ENCODE peak calls at places on chromosome 16, in six cellular contexts. U is AG10803, S is thoracic aorta, O is left ventricle myocardium inferior, P is A673, C is upper lobe of right lung. N is an unnamed sample.

GRCh38 chr16:83932955-83933673 is 19.9 kb upstream of the OSGIN1 start:
- DNase-seq in O (no peak), U (peak; percentile 11), P (no peak), C (no peak), S (no peak), N (no peak)

GRCh38 chr16:85215478-85216120 is 103.3 kb upstream of the CIBAR2 start:
- DNase-seq in C (no peak), O (no peak), S (no peak), P (no peak), U (no peak), N (no peak)

GRCh38 chr16:87074635-87075318 is 242.4 kb downstream of the C16orf95 start:
- DNase-seq in P (no peak), O (no peak), U (no peak), C (no peak), S (no peak), N (no peak)

GRCh38 chr16:86383488-86384262 is 126.7 kb upstream of the FOXF1 start:
- DNase-seq in U (peak; percentile 87), C (no peak), P (no peak), O (no peak), S (no peak), N (no peak)

GRCh38 chr16:48409839-48410610 is 24.8 kb upstream of the SIAH1 start:
- DNase-seq in P (no peak), C (no peak), S (no peak), O (no peak), U (peak; percentile 86), N (peak; percentile 42)

GRCh38 chr16:66004706-66005105 is 361.8 kb upstream of the CDH5 start:
- DNase-seq in U (peak; percentile 47), O (no peak), P (no peak), C (no peak), S (no peak), N (no peak)

GRCh38 chr16:84278333-84278732 is 16.3 kb upstream of the WFDC1 start:
- DNase-seq in C (no peak), P (no peak), U (no peak), S (no peak), O (no peak), N (no peak)

GRCh38 chr16:56325956-56326355 is 99.4 kb downstream of the AMFR start:
- DNase-seq in S (no peak), U (no peak), O (no peak), C (no peak), P (no peak), N (no peak)

GRCh38 chr16:19127674-19128131 is 13.9 kb downstream of the ITPRIPL2 start:
- DNase-seq in C (no peak), O (no peak), S (no peak), P (no peak), U (no peak), N (no peak)

GRCh38 chr16:73049051-73049910 is 1.4 kb upstream of the ZFHX3 start:
- DNase-seq in S (no peak), P (no peak), U (no peak), C (no peak), O (no peak), N (no peak)

GRCh38 chr16:77951788-77952187 is 70.6 kb upstream of the CLEC3A start:
- DNase-seq in C (no peak), O (no peak), S (no peak), U (no peak), P (peak; percentile 7), N (no peak)

GRCh38 chr16:54939537-54940278 is 9.0 kb downstream of the IRX5 start:
- DNase-seq in O (no peak), S (no peak), P (no peak), C (no peak), U (no peak), N (no peak)

GRCh38 chr16:31202402-31203385 is at the start of gene PYCARD:
- DNase-seq in U (peak; percentile 32), O (peak; percentile 74), P (no peak), S (no peak), C (peak; percentile 90), N (no peak)

GRCh38 chr16:4053663-4054479 is 62.4 kb downstream of the ADCY9 start:
- DNase-seq in O (peak; percentile 71), S (peak; percentile 33), U (peak; percentile 99), C (peak; percentile 84), P (peak; percentile 81), N (no peak)

GRCh38 chr16:80006175-80006895 is 405.8 kb upstream of the MAF start:
- DNase-seq in S (no peak), C (no peak), O (peak; percentile 42), P (no peak), U (peak; percentile 11), N (no peak)

GRCh38 chr16:80902306-80903154 is 98.1 kb upstream of the CDYL2 start:
- DNase-seq in C (no peak), U (no peak), P (no peak), O (no peak), S (no peak), N (no peak)

GRCh38 chr16:57386381-57386951 is 14.2 kb downstream of the CX3CL1 start:
- DNase-seq in S (no peak), O (no peak), C (no peak), P (peak; percentile 60), U (peak; percentile 49), N (no peak)

GRCh38 chr16:54265558-54266213 is 20.9 kb downstream of the IRX3 start:
- DNase-seq in U (peak; percentile 23), C (no peak), O (no peak), P (no peak), S (no peak), N (no peak)

GRCh38 chr16:847681-848445 is 47.3 kb upstream of the GNG13 start:
- DNase-seq in U (no peak), O (no peak), S (no peak), P (no peak), C (no peak), N (no peak)

GRCh38 chr16:87874639-87875472 is 5.5 kb upstream of the SLC7A5 start:
- DNase-seq in C (no peak), O (no peak), S (no peak), U (no peak), P (peak; percentile 56), N (no peak)

GRCh38 chr16:76235025-76235424 is 42.2 kb upstream of the CNTNAP4 start:
- DNase-seq in C (no peak), S (no peak), U (no peak), O (no peak), P (no peak), N (no peak)

GRCh38 chr16:87463722-87464690 is 28.8 kb downstream of the ZCCHC14 start:
- DNase-seq in O (no peak), U (peak; percentile 74), P (no peak), S (no peak), C (no peak), N (no peak)

GRCh38 chr16:17493012-17493411 is 22.3 kb upstream of the XYLT1 start:
- DNase-seq in C (no peak), U (no peak), O (no peak), P (no peak), S (no peak), N (no peak)

GRCh38 chr16:19817122-19817521 is 67.5 kb downstream of the GPRC5B start:
- DNase-seq in O (no peak), S (no peak), P (no peak), U (no peak), C (no peak), N (no peak)

DNA sequence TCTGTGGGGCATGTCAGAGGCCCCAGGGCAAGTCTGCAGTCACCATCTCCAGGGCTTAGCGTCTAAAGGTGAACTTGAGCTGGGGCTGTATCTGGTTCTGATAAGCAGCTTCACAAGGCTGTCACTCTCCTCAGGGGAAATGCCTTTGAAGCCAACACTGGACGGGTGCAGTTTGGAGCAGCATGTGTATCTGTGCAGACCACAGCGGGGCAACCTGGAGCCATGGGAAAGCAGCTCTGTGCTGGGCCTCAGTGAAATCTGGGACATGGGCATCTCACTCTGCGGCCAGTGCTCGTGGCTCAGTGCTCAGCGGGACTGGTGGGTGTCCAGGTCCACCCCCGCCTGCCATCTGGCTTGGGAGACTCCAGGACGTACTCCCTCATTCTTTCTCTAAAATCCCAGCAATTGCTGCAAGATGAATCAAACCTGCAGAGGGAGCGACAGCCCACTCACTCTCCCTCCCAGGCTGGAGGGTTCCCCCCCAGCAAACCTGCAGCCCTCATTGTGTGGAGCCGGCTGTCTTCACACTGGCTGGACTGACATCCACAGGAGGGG is 63.5 kb downstream of the PRMT7 start:
- DNase-seq in P (no peak), C (no peak), S (no peak), O (no peak), U (no peak), N (no peak)
- TF ChIP-seq CTCF in P (no peak), C (no peak), S (no peak), O (no peak), U (no peak), N (no peak)

GRCh38 chr16:62068747-62069146 is 32.5 kb upstream of the CDH8 start:
- DNase-seq in O (no peak), P (no peak), U (no peak), C (no peak), S (no peak), N (no peak)
- TF ChIP-seq CTCF in O (no peak), P (peak; percentile 48), U (no peak), C (no peak), S (no peak), N (no peak)

DNA sequence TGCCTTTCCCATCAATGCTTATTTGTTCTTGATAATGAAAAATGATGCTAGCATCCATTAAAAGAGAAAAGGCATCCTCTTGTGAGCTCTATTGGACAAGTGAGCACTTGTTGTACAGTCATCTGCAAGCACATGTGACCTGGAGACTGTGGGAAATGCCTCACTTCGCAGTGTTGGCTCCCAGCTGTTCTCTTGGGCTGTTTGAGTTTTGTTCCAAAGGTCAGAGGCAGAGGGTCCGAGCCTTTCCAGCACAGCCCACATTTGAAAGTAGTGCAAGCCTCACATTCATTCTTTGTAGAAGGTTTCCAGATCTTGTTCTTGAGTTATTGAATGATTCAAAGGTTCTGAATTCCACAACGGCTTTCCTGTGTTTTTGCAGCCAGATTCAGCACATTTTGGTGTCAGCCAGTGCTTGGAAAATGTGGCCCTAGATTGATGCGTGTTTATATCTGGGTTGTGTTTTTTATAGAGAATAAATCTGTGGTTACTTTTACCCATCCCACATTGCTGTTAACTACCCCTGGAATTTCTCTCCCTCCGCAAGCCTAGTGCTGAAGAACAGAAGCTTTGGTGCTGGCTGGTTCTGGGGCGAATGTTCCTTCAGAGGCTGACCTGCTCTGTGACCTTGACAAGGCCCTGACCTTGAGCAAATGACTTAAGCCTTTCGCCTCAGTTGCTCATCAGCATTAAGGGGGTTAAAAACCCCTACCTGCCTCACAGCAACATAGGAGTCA is 49.8 kb downstream of the CDH1 start:
- DNase-seq in U (peak; percentile 84), P (no peak), S (no peak), C (no peak), O (no peak), N (no peak)
- TF ChIP-seq CTCF in U (no peak), P (no peak), S (no peak), C (no peak), O (no peak), N (no peak)

GRCh38 chr16:70441406-70441990 is 2.6 kb upstream of the ST3GAL2 start:
- DNase-seq in O (no peak), S (no peak), C (no peak), U (no peak), P (no peak), N (no peak)

GRCh38 chr16:70438325-70438982 is 446 bp downstream of the ST3GAL2 start:
- DNase-seq in S (no peak), C (no peak), O (peak; percentile 32), P (no peak), U (no peak), N (no peak)

GRCh38 chr16:70437582-70438324 is 1.1 kb downstream of the ST3GAL2 start:
- DNase-seq in O (no peak), S (no peak), C (no peak), U (peak; percentile 61), P (peak; percentile 58), N (no peak)

GRCh38 chr16:70437017-70437581 is 1.8 kb downstream of the ST3GAL2 start:
- DNase-seq in U (peak; percentile 89), O (no peak), S (no peak), P (peak; percentile 75), C (no peak), N (no peak)

GRCh38 chr16:70438983-70439862 is at the start of gene ST3GAL2:
- DNase-seq in S (peak; percentile 91), O (peak; percentile 96), U (peak; percentile 92), P (peak; percentile 99), C (peak; percentile 97), N (peak; percentile 79)
- TF ChIP-seq CTCF in S (peak; percentile 38), O (no peak), U (no peak), P (no peak), C (no peak), N (no peak)